ENCODE peak calls at places on chromosomes 4 and X, in eight cellular contexts. One of them, this sample, is unnamed.

GRCh38 chr4:27775156-27775555 is 914.5 kb downstream of the STIM2 start:
- DNase-seq in GM23248: no peak
- DNase-seq in occipital lobe: no peak
- DNase-seq in NCI-H345: peak
- DNase-seq in D721Med: no peak
- DNase-seq in right cardiac atrium: no peak
- DNase-seq in SK-N-DZ: peak
- DNase-seq in NCI-H1930: no peak
- DNase-seq in this sample: no peak

GRCh38 chrX:15838017-15838416 is 16.6 kb downstream of the AP1S2 start:
- DNase-seq in right cardiac atrium: no peak
- DNase-seq in occipital lobe: no peak
- DNase-seq in NCI-H1930: no peak
- DNase-seq in NCI-H345: no peak
- DNase-seq in D721Med: no peak
- DNase-seq in SK-N-DZ: peak
- DNase-seq in GM23248: no peak
- DNase-seq in this sample: no peak

GRCh38 chrX:48045410-48046311 is 25.8 kb downstream of the ZNF630 start:
- DNase-seq in GM23248: peak
- DNase-seq in D721Med: no peak
- DNase-seq in SK-N-DZ: no peak
- DNase-seq in occipital lobe: no peak
- DNase-seq in NCI-H1930: no peak
- DNase-seq in NCI-H345: no peak
- DNase-seq in right cardiac atrium: peak
- DNase-seq in this sample: no peak

GRCh38 chr4:14168919-14169318 is 541.4 kb upstream of the BOD1L1 start:
- DNase-seq in GM23248: peak
- DNase-seq in occipital lobe: no peak
- DNase-seq in SK-N-DZ: no peak
- DNase-seq in NCI-H1930: no peak
- DNase-seq in right cardiac atrium: no peak
- DNase-seq in D721Med: no peak
- DNase-seq in NCI-H345: peak
- DNase-seq in this sample: no peak

GRCh38 chr4:8675383-8675782 is 82.8 kb downstream of the CPZ start:
- DNase-seq in NCI-H1930: no peak
- DNase-seq in GM23248: peak
- DNase-seq in occipital lobe: no peak
- DNase-seq in D721Med: no peak
- DNase-seq in right cardiac atrium: no peak
- DNase-seq in SK-N-DZ: no peak
- DNase-seq in NCI-H345: no peak
- DNase-seq in this sample: peak

GRCh38 chr4:46993075-46994006 is at the start of gene GABRA4:
- DNase-seq in occipital lobe: peak
- DNase-seq in right cardiac atrium: peak
- DNase-seq in NCI-H1930: no peak
- DNase-seq in GM23248: peak
- DNase-seq in SK-N-DZ: no peak
- DNase-seq in D721Med: no peak
- DNase-seq in NCI-H345: no peak
- DNase-seq in this sample: peak

GRCh38 chr4:88138561-88138960 is 19.9 kb downstream of the ABCG2 start:
- DNase-seq in NCI-H1930: no peak
- DNase-seq in right cardiac atrium: no peak
- DNase-seq in GM23248: peak
- DNase-seq in occipital lobe: no peak
- DNase-seq in NCI-H345: no peak
- DNase-seq in D721Med: no peak
- DNase-seq in SK-N-DZ: no peak
- DNase-seq in this sample: no peak

GRCh38 chr4:48334900-48335384 is 6.4 kb upstream of the SLAIN2 start:
- DNase-seq in right cardiac atrium: no peak
- DNase-seq in D721Med: no peak
- DNase-seq in GM23248: no peak
- DNase-seq in occipital lobe: no peak
- DNase-seq in NCI-H1930: no peak
- DNase-seq in SK-N-DZ: no peak
- DNase-seq in NCI-H345: no peak
- DNase-seq in this sample: no peak

GRCh38 chr4:185859106-185859505 is 47.1 kb upstream of the SORBS2 start:
- DNase-seq in D721Med: no peak
- DNase-seq in NCI-H1930: no peak
- DNase-seq in GM23248: no peak
- DNase-seq in SK-N-DZ: no peak
- DNase-seq in right cardiac atrium: no peak
- DNase-seq in NCI-H345: no peak
- DNase-seq in occipital lobe: no peak
- DNase-seq in this sample: no peak

GRCh38 chr4:13546855-13547562 is 2.7 kb upstream of the NKX3-2 start:
- DNase-seq in D721Med: no peak
- DNase-seq in NCI-H1930: peak
- DNase-seq in right cardiac atrium: no peak
- DNase-seq in SK-N-DZ: no peak
- DNase-seq in NCI-H345: peak
- DNase-seq in GM23248: no peak
- DNase-seq in occipital lobe: no peak
- DNase-seq in this sample: peak

GRCh38 chr4:39037491-39037825 is 5.2 kb upstream of the TMEM156 start:
- DNase-seq in right cardiac atrium: no peak
- DNase-seq in SK-N-DZ: no peak
- DNase-seq in D721Med: no peak
- DNase-seq in GM23248: peak
- DNase-seq in NCI-H1930: no peak
- DNase-seq in occipital lobe: no peak
- DNase-seq in NCI-H345: no peak
- DNase-seq in this sample: no peak

GRCh38 chr4:132065940-132066495 is 1083.1 kb upstream of the PCDH10 start:
- DNase-seq in D721Med: no peak
- DNase-seq in NCI-H1930: no peak
- DNase-seq in NCI-H345: no peak
- DNase-seq in occipital lobe: no peak
- DNase-seq in right cardiac atrium: no peak
- DNase-seq in SK-N-DZ: no peak
- DNase-seq in GM23248: no peak
- DNase-seq in this sample: no peak

GRCh38 chr4:1003271-1004070 is 8.0 kb upstream of the FGFRL1 start:
- DNase-seq in occipital lobe: no peak
- DNase-seq in NCI-H1930: no peak
- DNase-seq in right cardiac atrium: no peak
- DNase-seq in GM23248: no peak
- DNase-seq in D721Med: no peak
- DNase-seq in NCI-H345: no peak
- DNase-seq in SK-N-DZ: no peak
- DNase-seq in this sample: no peak

GRCh38 chrX:68947882-68948605 is 119.2 kb downstream of the EFNB1 start:
- DNase-seq in SK-N-DZ: no peak
- DNase-seq in NCI-H1930: no peak
- DNase-seq in GM23248: no peak
- DNase-seq in right cardiac atrium: no peak
- DNase-seq in D721Med: no peak
- DNase-seq in NCI-H345: no peak
- DNase-seq in occipital lobe: no peak
- DNase-seq in this sample: no peak

GRCh38 chrX:50407976-50408375 is 62.6 kb downstream of the DGKK start:
- DNase-seq in occipital lobe: no peak
- DNase-seq in D721Med: no peak
- DNase-seq in NCI-H1930: no peak
- DNase-seq in right cardiac atrium: no peak
- DNase-seq in SK-N-DZ: no peak
- DNase-seq in NCI-H345: no peak
- DNase-seq in GM23248: no peak
- DNase-seq in this sample: no peak

GRCh38 chr4:2768921-2769336 is 12.8 kb upstream of the TNIP2 start:
- DNase-seq in SK-N-DZ: no peak
- DNase-seq in occipital lobe: no peak
- DNase-seq in D721Med: no peak
- DNase-seq in NCI-H1930: no peak
- DNase-seq in NCI-H345: no peak
- DNase-seq in GM23248: no peak
- DNase-seq in right cardiac atrium: peak
- DNase-seq in this sample: peak

GRCh38 chr4:10023806-10024205 is 2.5 kb upstream of the SLC2A9 start:
- DNase-seq in NCI-H345: no peak
- DNase-seq in SK-N-DZ: no peak
- DNase-seq in occipital lobe: no peak
- DNase-seq in GM23248: peak
- DNase-seq in D721Med: no peak
- DNase-seq in NCI-H1930: no peak
- DNase-seq in right cardiac atrium: no peak
- DNase-seq in this sample: no peak

GRCh38 chr4:114386637-114387233 is 211.9 kb upstream of the UGT8 start:
- DNase-seq in GM23248: peak
- DNase-seq in D721Med: no peak
- DNase-seq in occipital lobe: no peak
- DNase-seq in SK-N-DZ: peak
- DNase-seq in NCI-H345: peak
- DNase-seq in right cardiac atrium: no peak
- DNase-seq in NCI-H1930: no peak
- DNase-seq in this sample: no peak

GRCh38 chr4:116427666-116428065 is 657.7 kb downstream of the TRAM1L1 start:
- DNase-seq in NCI-H345: no peak
- DNase-seq in NCI-H1930: no peak
- DNase-seq in GM23248: no peak
- DNase-seq in D721Med: no peak
- DNase-seq in occipital lobe: no peak
- DNase-seq in right cardiac atrium: no peak
- DNase-seq in SK-N-DZ: no peak
- DNase-seq in this sample: no peak

GRCh38 chr4:117637347-117637746 is 396.9 kb upstream of the NDST3 start:
- DNase-seq in NCI-H345: no peak
- DNase-seq in D721Med: no peak
- DNase-seq in occipital lobe: no peak
- DNase-seq in SK-N-DZ: no peak
- DNase-seq in NCI-H1930: no peak
- DNase-seq in right cardiac atrium: no peak
- DNase-seq in GM23248: no peak
- DNase-seq in this sample: no peak

GRCh38 chr4:189514209-189514608 is 426.5 kb upstream of the FRG1 start:
- DNase-seq in SK-N-DZ: no peak
- DNase-seq in D721Med: no peak
- DNase-seq in occipital lobe: no peak
- DNase-seq in GM23248: no peak
- DNase-seq in NCI-H1930: no peak
- DNase-seq in right cardiac atrium: no peak
- DNase-seq in NCI-H345: no peak
- DNase-seq in this sample: no peak

GRCh38 chrX:75746891-75747639 is 38.0 kb downstream of the MAGEE2 start:
- DNase-seq in D721Med: no peak
- DNase-seq in right cardiac atrium: peak
- DNase-seq in SK-N-DZ: peak
- DNase-seq in occipital lobe: peak
- DNase-seq in NCI-H1930: no peak
- DNase-seq in GM23248: peak
- DNase-seq in NCI-H345: peak
- DNase-seq in this sample: no peak

GRCh38 chr4:153152453-153153338 is 51.5 kb upstream of the TRIM2 start:
- DNase-seq in NCI-H345: peak
- DNase-seq in occipital lobe: peak
- DNase-seq in SK-N-DZ: peak
- DNase-seq in right cardiac atrium: peak
- DNase-seq in D721Med: no peak
- DNase-seq in NCI-H1930: no peak
- DNase-seq in GM23248: peak
- DNase-seq in this sample: no peak

GRCh38 chr4:87502580-87503238 is 26.5 kb downstream of the SPARCL1 start:
- DNase-seq in GM23248: peak
- DNase-seq in NCI-H345: no peak
- DNase-seq in right cardiac atrium: no peak
- DNase-seq in occipital lobe: no peak
- DNase-seq in D721Med: no peak
- DNase-seq in NCI-H1930: no peak
- DNase-seq in SK-N-DZ: no peak
- DNase-seq in this sample: no peak

GRCh38 chr4:35559559-35560365 is 684.6 kb downstream of the ARAP2 start:
- DNase-seq in GM23248: no peak
- DNase-seq in D721Med: no peak
- DNase-seq in right cardiac atrium: no peak
- DNase-seq in SK-N-DZ: no peak
- DNase-seq in NCI-H1930: no peak
- DNase-seq in occipital lobe: no peak
- DNase-seq in NCI-H345: peak
- DNase-seq in this sample: peak

GRCh38 chr4:125132281-125132680 is 182.5 kb upstream of the FAT4 start:
- DNase-seq in NCI-H345: no peak
- DNase-seq in NCI-H1930: no peak
- DNase-seq in right cardiac atrium: no peak
- DNase-seq in occipital lobe: no peak
- DNase-seq in SK-N-DZ: no peak
- DNase-seq in GM23248: peak
- DNase-seq in D721Med: no peak
- DNase-seq in this sample: no peak

GRCh38 chr4:169208516-169208915 is 62.2 kb downstream of the SH3RF1 start:
- DNase-seq in right cardiac atrium: no peak
- DNase-seq in D721Med: no peak
- DNase-seq in GM23248: peak
- DNase-seq in NCI-H1930: no peak
- DNase-seq in NCI-H345: no peak
- DNase-seq in occipital lobe: no peak
- DNase-seq in SK-N-DZ: no peak
- DNase-seq in this sample: no peak

GRCh38 chrX:9853307-9853706 is 67.1 kb downstream of the SHROOM2 start:
- DNase-seq in right cardiac atrium: no peak
- DNase-seq in SK-N-DZ: no peak
- DNase-seq in NCI-H345: no peak
- DNase-seq in D721Med: no peak
- DNase-seq in NCI-H1930: no peak
- DNase-seq in occipital lobe: no peak
- DNase-seq in GM23248: no peak
- DNase-seq in this sample: no peak

GRCh38 chrX:10884246-10884645 is 226.9 kb upstream of the HCCS start:
- DNase-seq in D721Med: peak
- DNase-seq in NCI-H1930: no peak
- DNase-seq in GM23248: peak
- DNase-seq in occipital lobe: no peak
- DNase-seq in right cardiac atrium: no peak
- DNase-seq in SK-N-DZ: no peak
- DNase-seq in NCI-H345: no peak
- DNase-seq in this sample: no peak

GRCh38 chr4:15488658-15489470 is 19.2 kb downstream of the CC2D2A start:
- DNase-seq in GM23248: peak
- DNase-seq in D721Med: no peak
- DNase-seq in SK-N-DZ: no peak
- DNase-seq in NCI-H1930: no peak
- DNase-seq in NCI-H345: no peak
- DNase-seq in occipital lobe: no peak
- DNase-seq in right cardiac atrium: no peak
- DNase-seq in this sample: no peak

GRCh38 chr4:6750302-6751221 is 32.0 kb upstream of the KIAA0232 start:
- DNase-seq in D721Med: no peak
- DNase-seq in right cardiac atrium: peak
- DNase-seq in SK-N-DZ: no peak
- DNase-seq in NCI-H345: no peak
- DNase-seq in occipital lobe: no peak
- DNase-seq in NCI-H1930: no peak
- DNase-seq in GM23248: no peak
- DNase-seq in this sample: no peak

GRCh38 chrX:99480728-99481127 is 929.3 kb downstream of the PCDH19 start:
- DNase-seq in occipital lobe: no peak
- DNase-seq in D721Med: no peak
- DNase-seq in NCI-H1930: no peak
- DNase-seq in GM23248: no peak
- DNase-seq in right cardiac atrium: no peak
- DNase-seq in NCI-H345: no peak
- DNase-seq in SK-N-DZ: no peak
- DNase-seq in this sample: no peak

GRCh38 chr4:94880976-94881375 is 123.2 kb downstream of the BMPR1B start:
- DNase-seq in occipital lobe: no peak
- DNase-seq in GM23248: peak
- DNase-seq in right cardiac atrium: no peak
- DNase-seq in SK-N-DZ: no peak
- DNase-seq in NCI-H1930: no peak
- DNase-seq in NCI-H345: no peak
- DNase-seq in D721Med: no peak
- DNase-seq in this sample: no peak